ENCODE peak calls at places on chromosomes 5 and 9, in four cellular contexts. V is activated effector memory CD4-positive, alpha-beta T cell treated with Interleukin-2 at 50 U/mL for 16 hours; I is posterior vena cava; G is lower leg skin. K is an unnamed sample.

GRCh38 chr5:10626473-10627013 is 62.7 kb downstream of the ANKRD33B start:
- DNase-seq in V (no peak), G (no peak), I (no peak), K (no peak)

GRCh38 chr5:40678021-40678939 is 1.4 kb upstream of the PTGER4 start:
- DNase-seq in I (no peak), V (no peak), G (no peak), K (no peak)

GRCh38 chr5:117039035-117039434 is 464.4 kb upstream of the SEMA6A start:
- DNase-seq in V (no peak), G (no peak), I (no peak), K (no peak)

GRCh38 chr9:96116275-96117051 is 185.5 kb downstream of the HSD17B3 start:
- DNase-seq in V (no peak), I (no peak), G (no peak), K (no peak)

GRCh38 chr9:96021616-96022444 is 146.3 kb downstream of the ERCC6L2 start:
- DNase-seq in V (no peak), I (no peak), G (no peak), K (no peak)

GRCh38 chr5:128870923-128871322 is 94.4 kb upstream of the SLC27A6 start:
- DNase-seq in G (no peak), I (no peak), V (no peak), K (no peak)

GRCh38 chr5:142432961-142433360 is 108.1 kb upstream of the SPRY4 start:
- DNase-seq in G (no peak), V (peak), I (no peak), K (no peak)

GRCh38 chr9:70832487-70832886 is 288.9 kb downstream of the TRPM3 start:
- DNase-seq in G (no peak), I (no peak), V (no peak), K (no peak)

GRCh38 chr5:79962580-79963222 is 28.4 kb downstream of the MTX3 start:
- DNase-seq in G (no peak), V (no peak), I (no peak), K (no peak)

GRCh38 chr9:16688814-16689213 is 181.7 kb downstream of the BNC2 start:
- DNase-seq in V (no peak), G (no peak), I (no peak), K (no peak)

GRCh38 chr9:129619787-129620668 is 873 bp downstream of the C9orf50 start:
- DNase-seq in V (no peak), I (no peak), G (no peak), K (no peak)

K was measured in chondrocyte.